ENCODE peak calls at places on chromosomes 1 and 21, in seven cellular contexts. J, Y, X, W, H, Q and T are unnamed samples.

GRCh38 chr21:27703806-27704205 is 736.9 kb upstream of the ADAMTS5 start:
- DNase-seq in H (no peak), X (no peak), Q (no peak), W (no peak), J (no peak), Y (no peak), T (no peak)

GRCh38 chr1:94578856-94579255 is 37.3 kb upstream of the F3 start:
- DNase-seq in Y (peak; percentile 51), W (no peak), Q (no peak), H (no peak), X (peak; percentile 25), J (no peak), T (no peak)

GRCh38 chr1:215023151-215023832 is 59.2 kb upstream of the KCNK2 start:
- DNase-seq in Y (peak; percentile 45), Q (no peak), H (no peak), X (no peak), W (no peak), J (no peak), T (no peak)

GRCh38 chr1:77316006-77316405 is 34.2 kb downstream of the AK5 start:
- DNase-seq in Q (no peak), Y (peak; percentile 34), J (no peak), W (no peak), X (peak; percentile 12), H (no peak), T (peak; percentile 71)

GRCh38 chr21:45041351-45041805 is 33.0 kb upstream of the ADARB1 start:
- DNase-seq in W (no peak), J (peak; percentile 69), Y (peak; percentile 84), X (peak; percentile 24), H (peak; percentile 90), Q (no peak), T (no peak)

GRCh38 chr1:17834561-17835100 is 79.5 kb downstream of the ACTL8 start:
- DNase-seq in X (no peak), Q (no peak), W (no peak), J (no peak), H (no peak), Y (no peak), T (no peak)

GRCh38 chr1:17908945-17909344 is 153.8 kb downstream of the ACTL8 start:
- DNase-seq in W (no peak), J (no peak), H (no peak), Y (no peak), Q (no peak), X (no peak), T (no peak)

GRCh38 chr1:77762072-77762476 is 2.4 kb upstream of the USP33 start:
- DNase-seq in H (no peak), Y (peak; percentile 89), W (peak; percentile 64), Q (no peak), X (peak; percentile 61), J (no peak), T (no peak)

GRCh38 chr1:151542710-151543129 is 2.6 kb downstream of the TUFT1 start:
- DNase-seq in Q (no peak), W (peak; percentile 75), J (no peak), Y (peak; percentile 54), X (peak; percentile 33), H (no peak), T (peak; percentile 77)

GRCh38 chr1:160567858-160568682 is 11.2 kb downstream of the CD84 start:
- DNase-seq in Q (no peak), H (no peak), J (no peak), Y (no peak), X (no peak), W (no peak), T (no peak)

GRCh38 chr21:38861989-38862683 is 56.4 kb downstream of the ETS2 start:
- DNase-seq in Q (no peak), W (no peak), H (no peak), X (no peak), J (no peak), Y (no peak), T (no peak)

GRCh38 chr1:230502996-230503395 is 76.9 kb upstream of the PGBD5 start:
- DNase-seq in X (no peak), W (no peak), Q (no peak), Y (no peak), H (no peak), J (no peak), T (no peak)

GRCh38 chr1:205313681-205314308 is 7.8 kb downstream of the NUAK2 start:
- DNase-seq in X (peak; percentile 54), Q (peak; percentile 93), J (peak; percentile 49), Y (peak; percentile 80), H (peak; percentile 37), W (no peak), T (no peak)

GRCh38 chr1:81144240-81144639 is 656.5 kb upstream of the ADGRL2 start:
- DNase-seq in W (no peak), Y (no peak), H (no peak), X (no peak), Q (no peak), J (no peak), T (no peak)

DNA sequence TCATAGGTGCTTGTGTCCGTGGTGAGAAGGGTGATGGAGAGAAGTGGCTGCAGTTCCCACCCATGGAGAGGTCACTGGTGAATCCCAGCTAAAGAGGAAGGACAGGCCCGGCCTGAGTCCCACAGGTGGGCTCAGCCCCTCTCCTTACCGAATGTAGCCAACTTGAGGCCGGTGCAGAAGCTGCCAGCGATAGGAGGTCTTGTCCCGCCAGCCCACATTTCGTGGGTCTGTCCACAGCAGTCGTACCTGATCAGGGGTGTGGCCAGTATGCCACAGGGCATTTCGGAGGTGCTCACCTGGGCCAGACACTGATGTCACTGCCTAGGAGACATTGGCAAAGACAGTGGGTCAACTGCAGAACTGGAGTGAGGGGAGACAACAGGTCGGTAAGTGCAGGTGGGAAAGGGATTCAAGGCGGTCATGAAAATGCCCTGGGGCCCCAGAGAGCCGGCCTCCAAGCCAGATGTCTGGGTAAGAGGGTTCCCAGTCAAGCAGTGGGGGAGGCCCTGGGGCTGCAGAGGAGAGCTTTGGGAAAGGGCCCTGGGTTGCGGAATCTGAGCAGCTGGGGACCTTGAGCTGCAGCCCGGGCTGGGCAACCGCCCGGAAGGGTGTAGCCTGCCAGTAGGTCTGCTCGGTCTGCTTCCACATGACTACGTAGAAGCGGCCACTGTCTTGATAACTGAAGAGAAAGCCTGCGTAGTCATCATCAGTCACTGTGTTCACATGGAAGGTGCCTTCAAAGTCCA is 10.6 kb downstream of the THBS3 start:
- DNase-seq in W (no peak), X (no peak), Y (no peak), Q (no peak), J (no peak), H (peak; percentile 70), T (no peak)
- H3K4me3 ChIP-seq in W (no peak overlapping the region), X (no peak overlapping the region), Y (no peak overlapping the region), Q (no peak overlapping the region), J (no peak overlapping the region), H (no peak overlapping the region), T (no peak overlapping the region)

GRCh38 chr1:11059990-11060948 is at the start of gene SRM:
- DNase-seq in W (no peak), Q (peak; percentile 89), X (peak; percentile 78), Y (peak; percentile 80), J (peak; percentile 93), H (peak; percentile 93), T (peak; percentile 57)
- TF ChIP-seq CTCF in W (peak; percentile 24), Q (peak; percentile 46), X (peak; percentile 33), Y (peak; percentile 2), J (peak; percentile 71), H (peak; percentile 69), T (no peak)

GRCh38 chr1:223423641-223424233 is 30.5 kb downstream of the CCDC185 start:
- DNase-seq in H (no peak), X (no peak), J (no peak), Y (no peak), Q (no peak), W (no peak), T (no peak)
- H3K4me3 ChIP-seq in H (no peak overlapping the region), X (no peak overlapping the region), J (no peak overlapping the region), Y (no peak overlapping the region), Q (no peak overlapping the region), W (no peak overlapping the region), T (no peak overlapping the region)

GRCh38 chr1:903721-904270 is 19.9 kb upstream of the SAMD11 start:
- DNase-seq in Y (no peak), J (peak; percentile 24), Q (no peak), W (no peak), H (peak; percentile 24), X (no peak), T (no peak)

GRCh38 chr1:905811-906531 is 17.8 kb upstream of the SAMD11 start:
- DNase-seq in W (no peak), X (no peak), H (peak; percentile 27), J (peak; percentile 23), Q (no peak), Y (no peak), T (no peak)

GRCh38 chr1:905071-905749 is 18.5 kb upstream of the SAMD11 start:
- DNase-seq in W (no peak), X (no peak), H (peak; percentile 61), J (peak; percentile 72), Y (peak; percentile 22), Q (no peak), T (no peak)

GRCh38 chr1:903305-903704 is 20.4 kb upstream of the SAMD11 start:
- DNase-seq in J (no peak), W (no peak), X (no peak), Q (no peak), Y (no peak), H (no peak), T (no peak)

DNA sequence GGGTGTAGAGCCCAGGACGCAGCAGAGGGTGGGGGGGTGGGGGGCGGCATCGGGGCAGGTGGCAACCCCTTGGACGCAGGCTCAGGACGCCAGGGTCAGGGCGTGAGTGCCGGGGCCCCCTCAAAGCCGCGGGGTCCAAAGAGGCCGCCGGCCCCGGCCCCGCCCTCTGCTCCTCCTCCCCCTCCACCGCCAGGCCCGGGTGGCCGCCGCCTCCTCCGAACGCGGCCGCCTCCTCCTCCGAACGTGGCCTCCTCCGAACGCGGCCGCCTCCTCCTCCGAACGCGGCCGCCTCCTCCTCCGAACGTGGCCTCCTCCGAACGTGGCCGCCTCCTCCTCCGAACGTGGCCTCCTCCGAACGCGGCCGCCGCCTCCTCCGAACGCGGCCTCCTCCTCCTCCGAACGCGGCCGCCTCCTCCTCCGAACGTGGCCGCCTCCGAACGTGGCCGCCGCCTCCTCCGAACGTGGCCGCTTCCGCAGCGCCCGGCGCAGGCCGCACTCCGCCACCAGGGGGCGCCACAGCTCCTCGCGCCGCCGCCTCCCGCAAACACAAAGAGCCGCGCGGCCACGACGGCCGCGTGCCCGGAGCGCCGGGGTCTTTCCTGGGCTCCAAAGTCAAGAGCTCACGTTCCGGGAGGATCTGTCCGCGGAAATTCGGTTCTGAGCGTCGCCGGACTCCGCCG is 19.3 kb upstream of the SAMD11 start:
- DNase-seq in Q (peak; percentile 80), J (peak; percentile 85), H (peak; percentile 81), W (no peak), X (peak; percentile 73), Y (peak; percentile 82), T (no peak)
- TF ChIP-seq CTCF in Q (peak; percentile 80), J (peak; percentile 88), H (peak; percentile 89), W (peak; percentile 81), X (peak; percentile 53), Y (peak; percentile 35), T (peak; percentile 2)

GRCh38 chr1:244730934-244731434 is 78.1 kb downstream of the DESI2 start:
- DNase-seq in W (no peak), Q (no peak), X (no peak), Y (no peak), H (no peak), J (no peak), T (no peak)
- H3K4me3 ChIP-seq in W (peak overlapping the region; percentile 19), Q (no peak overlapping the region), X (peak overlapping the region; percentile 55), Y (no peak overlapping the region), H (peak overlapping the region; percentile 74), J (peak overlapping the region; percentile 54), T (peak overlapping the region; percentile 43)